ENCODE peak calls at places on chromosomes 5 and 9, in four cellular contexts. R is NCI-H1436, M is neural crest cell, W is lower lobe of right lung. Q is an unnamed sample.
A peak's percentile ranks its signal among the peaks of the same experiment; 100 is the strongest.

GRCh38 chr5:180818275-180818674 is 15.7 kb upstream of the MGAT1 start:
- DNase-seq in M (no peak), W (no peak), R (no peak), Q (no peak)

GRCh38 chr5:145362261-145362660 is 472.9 kb downstream of the PRELID2 start:
- DNase-seq in W (no peak), M (no peak), R (no peak), Q (no peak)

GRCh38 chr9:88651682-88652633 is 117.0 kb downstream of the NXNL2 start:
- DNase-seq in M (no peak), R (no peak), W (peak; percentile 59), Q (no peak)

GRCh38 chr5:16179511-16179935 is at the start of gene MARCHF11:
- DNase-seq in M (peak; percentile 6), R (no peak), W (no peak), Q (peak; percentile 52)

GRCh38 chr9:35733109-35733541 is 659 bp downstream of the CREB3 start:
- DNase-seq in R (no peak), M (no peak), W (no peak), Q (peak; percentile 59)

GRCh38 chr5:25713259-25713658 is 1068.5 kb upstream of the CDH10 start:
- DNase-seq in R (no peak), M (no peak), W (no peak), Q (no peak)

GRCh38 chr5:169335806-169336205 is 34.9 kb upstream of the SLIT3 start:
- DNase-seq in M (no peak), R (no peak), W (no peak), Q (no peak)

GRCh38 chr9:106800691-106801090 is 62.3 kb upstream of the ZNF462 start:
- DNase-seq in W (no peak), M (no peak), R (no peak), Q (no peak)

GRCh38 chr9:4175846-4176245 is 124.0 kb downstream of the GLIS3 start:
- DNase-seq in W (no peak), R (no peak), M (no peak), Q (no peak)

GRCh38 chr5:166551384-166551783 is 1740.1 kb upstream of the WWC1 start:
- DNase-seq in M (no peak), R (no peak), W (no peak), Q (no peak)

GRCh38 chr5:42672925-42673324 is 83.7 kb upstream of the CCDC152 start:
- DNase-seq in W (no peak), M (no peak), R (no peak), Q (no peak)

GRCh38 chr5:34903260-34903659 is 12.0 kb downstream of the RAD1 start:
- DNase-seq in R (no peak), W (no peak), M (no peak), Q (no peak)

GRCh38 chr5:30693326-30693725 is 500.2 kb upstream of the CDH6 start:
- DNase-seq in R (no peak), M (no peak), W (no peak), Q (no peak)

GRCh38 chr5:15554542-15554941 is 54.6 kb downstream of the FBXL7 start:
- DNase-seq in M (no peak), W (no peak), R (no peak), Q (no peak)

GRCh38 chr5:132457371-132458225 is 33.0 kb downstream of the IRF1 start:
- DNase-seq in W (peak; percentile 74), M (no peak), R (no peak), Q (no peak)

GRCh38 chr9:113940077-113940476 is 64.0 kb downstream of the ZNF618 start:
- DNase-seq in W (no peak), R (no peak), M (no peak), Q (no peak)

Q was measured in NCI-H526.